ENCODE peak calls at places on chromosomes 5 and 9, in five cellular contexts. U, N, I, C and A are unnamed samples.

GRCh38 chr5:159971038-159971437 is 37.9 kb upstream of the TTC1 start:
- DNase-seq in I (no peak), U (no peak), N (no peak), C (peak; percentile 44), A (no peak)

GRCh38 chr9:75142208-75142607 is 53.9 kb downstream of the OSTF1 start:
- DNase-seq in U (no peak), I (no peak), C (no peak), N (peak; percentile 20), A (no peak)

GRCh38 chr5:168706655-168707069 is 127.5 kb upstream of the PANK3 start:
- DNase-seq in I (no peak), U (peak; percentile 51), C (peak; percentile 45), N (peak; percentile 40), A (peak; percentile 24)

GRCh38 chr9:118170032-118170955 is 466.1 kb downstream of the TLR4 start:
- DNase-seq in I (peak; percentile 5), C (peak; percentile 18), N (no peak), U (peak; percentile 52), A (peak; percentile 34)

GRCh38 chr5:134948929-134949328 is 18.8 kb upstream of the CATSPER3 start:
- DNase-seq in N (no peak), I (peak; percentile 12), U (no peak), C (peak; percentile 56), A (no peak)

GRCh38 chr9:136575626-136576268 is 29.9 kb upstream of the NOTCH1 start:
- DNase-seq in I (no peak), U (no peak), C (no peak), N (no peak), A (no peak)

GRCh38 chr5:35857606-35858205 is 1.0 kb downstream of the IL7R start:
- DNase-seq in U (no peak), C (peak; percentile 67), N (no peak), I (no peak), A (peak; percentile 85)

GRCh38 chr9:97992219-97992618 is 9.1 kb downstream of the ANP32B start:
- DNase-seq in C (no peak), U (no peak), N (no peak), I (no peak), A (no peak)

GRCh38 chr9:78598120-78598519 is 301.2 kb downstream of the PSAT1 start:
- DNase-seq in N (no peak), C (no peak), U (no peak), I (no peak), A (peak; percentile 71)

GRCh38 chr5:72410896-72411295 is 90.7 kb downstream of the PTCD2 start:
- DNase-seq in U (no peak), N (no peak), C (peak; percentile 52), I (no peak), A (no peak)

GRCh38 chr5:17218353-17219005 is 1.0 kb downstream of the BASP1 start:
- DNase-seq in N (no peak), U (peak; percentile 29), C (peak; percentile 94), I (no peak), A (no peak)

GRCh38 chr5:149053027-149053705 is 9.7 kb downstream of the SH3TC2 start:
- DNase-seq in C (peak; percentile 88), N (no peak), U (no peak), I (no peak), A (peak; percentile 87)

GRCh38 chr5:157575096-157575872 is at the start of gene ADAM19:
- DNase-seq in I (peak; percentile 29), C (peak; percentile 58), U (peak; percentile 77), N (peak; percentile 37), A (no peak)

GRCh38 chr9:95880011-95880690 is 4.7 kb downstream of the ERCC6L2 start:
- DNase-seq in C (peak; percentile 51), I (no peak), U (no peak), N (no peak), A (no peak)

GRCh38 chr5:75675779-75676178 is 41.5 kb downstream of the POC5 start:
- DNase-seq in C (no peak), U (no peak), N (no peak), I (no peak), A (no peak)

GRCh38 chr5:129696636-129697035 is 51.3 kb upstream of the MINAR2 start:
- DNase-seq in C (no peak), I (no peak), N (no peak), U (no peak), A (no peak)

GRCh38 chr9:73269430-73270101 is 117.9 kb downstream of the ANXA1 start:
- DNase-seq in C (peak; percentile 33), U (no peak), I (no peak), N (no peak), A (peak; percentile 35)

GRCh38 chr5:149392718-149393117 is 13.6 kb upstream of the IL17B start:
- DNase-seq in I (no peak), N (no peak), U (no peak), C (no peak), A (no peak)

GRCh38 chr9:95836072-95836471 is 39.4 kb upstream of the ERCC6L2 start:
- DNase-seq in I (no peak), N (no peak), C (no peak), U (no peak), A (no peak)

GRCh38 chr9:114989600-114990410 is 59.4 kb upstream of the TNFSF8 start:
- DNase-seq in U (no peak), I (no peak), N (peak; percentile 79), C (no peak), A (no peak)

GRCh38 chr5:113807384-113808053 is 294.0 kb downstream of the YTHDC2 start:
- DNase-seq in U (no peak), N (no peak), I (no peak), C (peak; percentile 2), A (no peak)

GRCh38 chr9:127344373-127344995 is 52.5 kb upstream of the SLC2A8 start:
- DNase-seq in C (no peak), I (no peak), U (no peak), N (no peak), A (no peak)

DNA sequence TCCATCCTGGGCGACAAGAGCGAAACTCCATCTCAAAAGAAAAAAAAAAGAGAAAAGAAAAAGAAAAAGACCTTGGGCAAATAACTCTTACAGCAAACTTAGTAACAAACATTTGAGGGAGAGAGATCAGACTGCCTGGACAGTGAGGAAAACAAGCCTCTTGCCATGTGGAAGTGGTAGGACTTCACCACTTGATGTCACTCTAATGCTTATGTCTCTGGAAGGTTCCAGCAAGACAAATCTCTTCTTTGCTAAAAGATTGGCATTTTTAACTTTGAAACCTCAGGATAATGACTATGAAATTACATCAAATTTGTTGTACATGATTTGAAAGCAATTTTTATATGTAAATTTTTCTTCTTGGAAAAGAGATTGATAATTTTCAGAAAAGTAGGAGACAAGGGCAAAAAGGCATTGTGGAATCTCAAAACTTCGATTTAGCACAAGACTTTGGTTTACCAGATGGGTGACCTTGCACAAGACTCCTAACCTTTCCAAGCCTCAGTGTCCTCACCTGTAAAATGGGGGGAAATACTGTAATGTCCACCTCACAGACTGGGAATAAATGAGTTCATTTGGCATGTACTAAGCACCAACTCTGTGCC is 5.4 kb downstream of the ACTL7B start:
- DNase-seq in I (no peak), N (no peak), C (peak; percentile 35), U (no peak), A (no peak)
- TF ChIP-seq CTCF in I (no peak), N (no peak), C (peak; percentile 19), U (no peak), A (peak; percentile 38)

DNA sequence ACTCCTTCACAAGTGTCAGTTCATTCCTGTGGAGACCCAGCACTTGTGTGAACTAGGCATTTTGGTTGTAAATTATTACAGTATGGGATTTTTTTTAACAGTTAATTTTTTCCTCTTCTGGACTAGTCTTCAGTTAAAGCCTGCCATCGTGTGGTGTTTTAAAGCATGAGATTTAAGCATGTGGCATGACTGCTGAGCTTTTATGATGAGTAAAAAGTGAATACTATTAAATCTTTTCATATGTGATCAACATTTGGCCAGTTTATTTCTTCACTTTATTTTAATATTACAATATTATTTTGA is 25.0 kb downstream of the LMNB1 start:
- DNase-seq in N (no peak), C (peak; percentile 86), I (peak; percentile 13), U (no peak), A (no peak)
- TF ChIP-seq CTCF in N (no peak), C (peak; percentile 59), I (no peak), U (no peak), A (peak; percentile 47)

DNA sequence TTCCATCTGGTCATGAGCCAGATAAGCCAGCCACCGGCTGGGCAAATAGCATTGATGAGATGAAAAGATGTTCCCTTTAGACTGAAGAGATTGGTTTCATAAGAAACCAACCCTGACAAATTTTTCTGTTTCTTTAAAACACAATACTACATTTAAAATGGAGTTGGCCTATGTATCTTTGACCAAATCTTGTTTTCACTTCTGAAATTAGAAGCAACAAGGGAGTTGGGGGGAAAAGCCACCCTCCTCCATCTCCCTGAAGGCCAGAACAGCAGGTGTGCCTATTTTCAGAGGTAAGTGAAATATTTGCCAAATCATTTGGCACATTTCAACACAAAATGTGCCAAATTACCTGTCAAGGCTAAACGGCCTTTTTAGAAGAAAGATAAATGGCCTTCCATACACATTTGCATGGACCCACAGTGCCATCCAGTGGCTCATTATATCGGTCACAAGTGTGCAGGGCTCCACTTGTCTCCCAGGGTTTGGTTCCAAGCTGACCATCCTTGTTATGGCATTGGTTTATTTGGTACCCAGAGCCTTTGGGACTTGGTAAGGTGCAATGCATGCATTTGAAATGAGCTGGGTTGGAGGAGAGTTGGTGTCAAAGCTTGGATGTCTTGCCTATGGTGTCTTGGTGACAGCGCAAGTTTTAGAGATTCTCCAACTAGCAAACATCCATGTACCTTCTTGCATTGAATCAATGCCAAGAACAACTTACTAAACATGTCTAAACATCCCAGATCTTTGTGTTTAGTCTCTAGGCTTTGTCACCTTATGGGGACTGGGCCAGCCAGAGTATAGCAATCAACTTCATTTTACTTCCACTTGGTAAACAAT is 372.0 kb upstream of the KIF2A start:
- DNase-seq in U (peak; percentile 74), N (peak; percentile 35), I (peak; percentile 47), C (peak; percentile 50), A (peak; percentile 21)
- TF ChIP-seq CTCF in U (peak; percentile 51), N (no peak), I (peak; percentile 49), C (peak; percentile 52), A (peak; percentile 80)

DNA sequence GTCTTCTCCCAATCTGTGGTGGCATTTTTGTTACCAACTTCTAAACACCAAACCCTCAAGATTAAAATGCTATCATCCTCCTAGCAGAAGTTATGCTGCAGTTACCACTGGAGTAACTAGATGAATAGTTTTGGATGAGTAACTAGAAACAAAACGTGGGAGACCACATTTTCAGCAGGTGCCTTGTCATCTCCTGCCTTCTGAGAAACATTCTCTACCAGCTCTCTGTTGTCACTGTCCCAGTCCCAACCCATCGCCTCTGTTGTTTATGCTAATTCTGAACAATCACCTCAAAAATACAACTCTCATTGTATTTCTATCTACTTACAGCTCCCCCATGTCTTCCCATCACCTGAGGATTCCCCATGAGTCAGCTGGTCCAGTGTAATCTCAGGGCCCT is 652.5 kb upstream of the ADAMTS16 start:
- DNase-seq in I (no peak), C (no peak), U (no peak), N (no peak), A (no peak)
- TF ChIP-seq CTCF in I (no peak), C (no peak), U (no peak), N (no peak), A (no peak)

GRCh38 chr5:65213921-65214525 is 267.7 kb downstream of the ADAMTS6 start:
- DNase-seq in U (peak; percentile 19), C (peak; percentile 48), I (peak; percentile 7), N (no peak), A (no peak)
- TF ChIP-seq CTCF in U (peak; percentile 70), C (peak; percentile 47), I (peak; percentile 11), N (no peak), A (peak; percentile 62)